ENCODE peak calls at places on chromosomes 4 and X, in nine cellular contexts. S, Z, T, U, C, K, B, A and W are unnamed samples.

GRCh38 chr4:129903861-129904260 is 807.9 kb downstream of the C4orf33 start:
- DNase-seq in U (no peak), Z (no peak), K (no peak), B (no peak), A (no peak), C (no peak), S (no peak), T (no peak), W (no peak)

GRCh38 chr4:119659576-119659975 is 31.0 kb upstream of the PDE5A start:
- DNase-seq in A (no peak), K (peak; percentile 19), B (peak; percentile 30), T (no peak), Z (no peak), S (no peak), U (no peak), C (peak; percentile 65), W (peak; percentile 64)

GRCh38 chr4:102438873-102439614 is 62.1 kb upstream of the NFKB1 start:
- DNase-seq in K (peak; percentile 72), S (peak; percentile 3), A (no peak), B (peak; percentile 87), Z (no peak), T (no peak), U (peak; percentile 61), C (no peak), W (no peak)

GRCh38 chr4:77538574-77539157 is 67.0 kb upstream of the CXCL13 start:
- DNase-seq in U (no peak), A (no peak), S (peak; percentile 62), K (peak; percentile 36), Z (no peak), T (no peak), B (peak; percentile 43), C (no peak), W (no peak)

GRCh38 chrX:28847423-28847822 is 260.2 kb downstream of the IL1RAPL1 start:
- DNase-seq in Z (no peak), K (peak; percentile 48), U (no peak), S (peak; percentile 42), A (no peak), B (no peak), C (no peak), T (no peak), W (no peak)

GRCh38 chrX:47623540-47624027 is 3.9 kb upstream of the SYN1 start:
- DNase-seq in Z (no peak), S (peak; percentile 69), B (peak; percentile 45), T (peak; percentile 84), U (peak; percentile 20), K (peak; percentile 75), A (peak; percentile 27), C (peak; percentile 86), W (peak; percentile 9)

GRCh38 chrX:23634181-23634580 is 33.1 kb upstream of the PRDX4 start:
- DNase-seq in B (no peak), S (no peak), K (no peak), A (no peak), T (no peak), Z (peak; percentile 25), C (no peak), U (no peak), W (no peak)

GRCh38 chrX:23287191-23287764 is 47.4 kb upstream of the PTCHD1 start:
- DNase-seq in Z (no peak), B (no peak), S (no peak), U (no peak), T (no peak), C (no peak), K (no peak), A (no peak), W (no peak)

GRCh38 chr4:118981171-118981838 is 92.7 kb downstream of the SYNPO2 start:
- DNase-seq in Z (no peak), B (no peak), A (no peak), S (no peak), C (no peak), T (no peak), K (no peak), U (no peak), W (no peak)

GRCh38 chrX:29746326-29746725 is 469.0 kb upstream of the MAGEB2 start:
- DNase-seq in U (no peak), S (no peak), B (no peak), Z (no peak), K (no peak), T (no peak), C (no peak), A (no peak), W (no peak)

GRCh38 chrX:128518508-128518907 is 466.3 kb upstream of the ACTRT1 start:
- DNase-seq in B (no peak), C (peak; percentile 50), K (peak; percentile 7), Z (peak; percentile 11), S (no peak), T (no peak), A (no peak), U (no peak), W (peak; percentile 11)

GRCh38 chrX:123013141-123013540 is 170.9 kb upstream of the GRIA3 start:
- DNase-seq in S (no peak), U (no peak), Z (no peak), T (no peak), C (no peak), A (no peak), B (no peak), K (no peak), W (no peak)

GRCh38 chr4:55378617-55379467 is 16.9 kb upstream of the TMEM165 start:
- DNase-seq in K (no peak), C (no peak), S (peak; percentile 68), B (no peak), Z (no peak), A (no peak), U (no peak), T (no peak), W (peak; percentile 62)

GRCh38 chrX:38175140-38175539 is 45.5 kb downstream of the SRPX start:
- DNase-seq in U (no peak), S (peak; percentile 56), T (no peak), B (no peak), A (no peak), Z (peak; percentile 39), C (peak; percentile 45), K (peak; percentile 53), W (peak; percentile 16)

GRCh38 chr4:1047976-1048780 is 36.8 kb downstream of the FGFRL1 start:
- DNase-seq in T (no peak), K (no peak), S (no peak), B (no peak), U (no peak), Z (no peak), A (no peak), C (no peak), W (no peak)

GRCh38 chrX:10007604-10008003 is 40.4 kb downstream of the CLDN34 start:
- DNase-seq in U (no peak), A (no peak), K (no peak), Z (no peak), C (peak; percentile 5), B (no peak), T (no peak), S (no peak), W (no peak)

GRCh38 chr4:2059034-2059725 is at the start of gene NAT8L:
- DNase-seq in B (no peak), U (no peak), A (no peak), T (peak; percentile 38), C (peak; percentile 44), K (peak; percentile 62), Z (no peak), S (no peak), W (no peak)

GRCh38 chr4:123583043-123583442 is 186.4 kb downstream of the SPRY1 start:
- DNase-seq in U (no peak), K (no peak), A (no peak), B (no peak), S (no peak), T (no peak), C (no peak), Z (no peak), W (no peak)

GRCh38 chr4:120922390-120923200 is at the start of gene PRDM5:
- DNase-seq in B (peak; percentile 28), A (no peak), U (peak; percentile 19), Z (no peak), T (peak; percentile 5), S (peak; percentile 51), K (peak; percentile 68), C (no peak), W (peak; percentile 62)

GRCh38 chr4:176011523-176011922 is 54.1 kb upstream of the WDR17 start:
- DNase-seq in Z (no peak), T (no peak), C (no peak), K (no peak), S (no peak), A (no peak), U (no peak), B (no peak), W (no peak)

GRCh38 chr4:40099010-40099409 is 42.4 kb downstream of the N4BP2 start:
- DNase-seq in T (no peak), B (no peak), K (no peak), S (no peak), C (no peak), A (no peak), U (no peak), Z (no peak), W (no peak)

GRCh38 chr4:142098900-142099299 is 462.5 kb downstream of the IL15 start:
- DNase-seq in A (no peak), B (no peak), S (no peak), T (no peak), Z (no peak), C (no peak), U (no peak), K (no peak), W (no peak)

GRCh38 chr4:175444512-175444911 is 367.6 kb downstream of the GPM6A start:
- DNase-seq in A (no peak), S (no peak), U (no peak), K (no peak), T (no peak), Z (no peak), C (no peak), B (no peak), W (peak; percentile 90)

GRCh38 chrX:31337332-31337731 is 265.5 kb upstream of the FTHL17 start:
- DNase-seq in K (no peak), C (no peak), B (no peak), Z (no peak), U (no peak), A (no peak), T (no peak), S (no peak), W (no peak)

GRCh38 chr4:36326610-36327009 is 45.2 kb downstream of the DTHD1 start:
- DNase-seq in B (no peak), T (no peak), U (no peak), S (no peak), Z (no peak), A (no peak), K (no peak), C (no peak), W (no peak)

GRCh38 chr4:2390780-2391490 is 27.5 kb downstream of the ZFYVE28 start:
- DNase-seq in S (no peak), T (no peak), K (no peak), A (no peak), B (no peak), C (no peak), U (no peak), Z (no peak), W (no peak)

GRCh38 chrX:111743316-111743715 is 62.3 kb downstream of the ALG13 start:
- DNase-seq in S (no peak), C (no peak), A (no peak), K (no peak), U (no peak), T (no peak), B (no peak), Z (no peak), W (peak; percentile 62)

GRCh38 chr4:83855044-83855443 is 319.1 kb downstream of the GPAT3 start:
- DNase-seq in A (no peak), K (peak; percentile 11), S (peak; percentile 23), T (no peak), U (no peak), C (no peak), B (peak; percentile 8), Z (no peak), W (peak; percentile 95)

GRCh38 chrX:39212456-39212855 is 411.2 kb downstream of the MID1IP1 start:
- DNase-seq in S (peak; percentile 51), T (no peak), K (no peak), B (no peak), U (no peak), C (no peak), A (no peak), Z (no peak), W (peak; percentile 67)

GRCh38 chrX:100645106-100645505 is 1.1 kb downstream of the SRPX2 start:
- DNase-seq in B (no peak), C (no peak), K (no peak), T (no peak), S (no peak), A (no peak), U (no peak), Z (no peak), W (no peak)

GRCh38 chr4:89781321-89781720 is 55.6 kb downstream of the SNCA start:
- DNase-seq in A (no peak), Z (no peak), T (no peak), U (no peak), S (no peak), B (no peak), K (no peak), C (no peak), W (no peak)